ENCODE peak calls at places on chromosomes 12 and 14, in nine cellular contexts. O is upper lobe of right lung, A is BJ, S is tibial artery, G is K562, Q is right lobe of liver, V is cardiac fibroblast, E is adipocyte, K is suprapubic skin. W is an unnamed sample.
A peak's percentile ranks its signal among the peaks of the same experiment; 100 is the strongest.

GRCh38 chr12:76075448-76075847 is 9.0 kb downstream of the NAP1L1 start:
- DNase-seq in S (no peak), A (no peak), K (no peak), O (no peak), G (no peak), E (no peak), V (no peak), Q (no peak), W (no peak)

GRCh38 chr12:105218434-105218833 is 17.5 kb downstream of the APPL2 start:
- DNase-seq in A (no peak), K (no peak), V (peak; percentile 18), G (no peak), E (no peak), Q (no peak), S (no peak), O (no peak), W (peak; percentile 42)

GRCh38 chr14:95482967-95483842 is 33.2 kb downstream of the SYNE3 start:
- DNase-seq in A (peak; percentile 94), S (peak; percentile 93), E (peak; percentile 94), Q (no peak), K (peak; percentile 90), G (peak; percentile 13), V (peak; percentile 83), O (no peak), W (peak; percentile 95)

GRCh38 chr14:65229431-65230286 is 127.3 kb upstream of the MAX start:
- DNase-seq in A (no peak), S (peak; percentile 64), K (peak; percentile 71), V (peak; percentile 54), O (peak; percentile 76), E (peak; percentile 66), G (peak; percentile 23), Q (peak; percentile 58), W (peak; percentile 55)

GRCh38 chr12:124919646-124920352 is 5.3 kb upstream of the UBC start:
- DNase-seq in A (no peak), V (no peak), Q (no peak), G (no peak), E (no peak), O (no peak), S (no peak), K (no peak), W (peak; percentile 34)

GRCh38 chr12:132559652-132560420 is 50.5 kb downstream of the LRCOL1 start:
- DNase-seq in E (peak; percentile 83), Q (no peak), G (peak; percentile 93), V (peak; percentile 33), S (no peak), A (no peak), O (no peak), K (no peak), W (peak; percentile 35)

GRCh38 chr12:32266756-32267155 is 132.6 kb upstream of the FGD4 start:
- DNase-seq in O (no peak), Q (no peak), V (no peak), G (no peak), A (no peak), K (no peak), S (no peak), E (no peak), W (no peak)

GRCh38 chr12:115895247-115895646 is 382.2 kb downstream of the MED13L start:
- DNase-seq in K (no peak), S (no peak), O (no peak), G (peak; percentile 61), A (no peak), Q (no peak), E (no peak), V (peak; percentile 5), W (no peak)

GRCh38 chr12:62767506-62767905 is 167.4 kb downstream of the PPM1H start:
- DNase-seq in V (peak; percentile 60), E (peak; percentile 22), O (no peak), G (no peak), S (no peak), Q (no peak), A (no peak), K (no peak), W (peak; percentile 91)

GRCh38 chr14:22474730-22475351 is 114.2 kb downstream of the DAD1 start:
- DNase-seq in V (peak; percentile 42), Q (no peak), K (no peak), G (no peak), E (no peak), O (no peak), A (no peak), S (no peak), W (peak; percentile 44)

GRCh38 chr14:31286456-31287293 is 79.1 kb upstream of the HECTD1 start:
- DNase-seq in S (no peak), A (no peak), E (no peak), O (no peak), Q (no peak), K (no peak), G (peak; percentile 22), V (no peak), W (no peak)

GRCh38 chr12:106086696-106087095 is 52.1 kb downstream of the NUAK1 start:
- DNase-seq in G (no peak), S (no peak), V (no peak), A (no peak), Q (no peak), K (no peak), O (no peak), E (no peak), W (no peak)

GRCh38 chr14:54788701-54789100 is 113.9 kb downstream of the GCH1 start:
- DNase-seq in O (no peak), E (no peak), V (no peak), S (no peak), A (no peak), K (no peak), Q (no peak), G (no peak), W (no peak)

GRCh38 chr12:6607751-6608591 is 792 bp upstream of the CHD4 start:
- DNase-seq in G (peak; percentile 70), S (peak; percentile 77), E (peak; percentile 35), K (no peak), O (no peak), Q (no peak), A (no peak), V (peak; percentile 75), W (no peak)

GRCh38 chr12:49974231-49974675 is 1.5 kb downstream of the AQP6 start:
- DNase-seq in E (peak; percentile 84), V (peak; percentile 73), O (peak; percentile 85), K (no peak), S (peak; percentile 76), Q (peak; percentile 80), A (no peak), G (peak; percentile 69), W (peak; percentile 64)

GRCh38 chr14:89188492-89188891 is 228.5 kb downstream of the FOXN3 start:
- DNase-seq in G (no peak), A (no peak), S (no peak), O (no peak), V (no peak), E (peak; percentile 46), K (no peak), Q (no peak), W (no peak)

GRCh38 chr14:89187501-89187900 is 229.5 kb downstream of the FOXN3 start:
- DNase-seq in S (no peak), K (no peak), V (no peak), O (no peak), Q (no peak), E (no peak), G (no peak), A (no peak), W (no peak)

GRCh38 chr14:89185919-89186849 is 230.8 kb downstream of the FOXN3 start:
- DNase-seq in E (peak; percentile 36), O (no peak), A (no peak), G (no peak), V (peak; percentile 85), K (no peak), Q (no peak), S (no peak), W (peak; percentile 48)

GRCh38 chr14:89184952-89185351 is 232.1 kb downstream of the FOXN3 start:
- DNase-seq in O (no peak), A (no peak), K (no peak), Q (no peak), G (no peak), E (no peak), S (no peak), V (no peak), W (no peak)

GRCh38 chr14:89186850-89187376 is 230.1 kb downstream of the FOXN3 start:
- DNase-seq in V (peak; percentile 47), Q (no peak), S (no peak), G (no peak), A (no peak), K (no peak), O (no peak), E (no peak), W (no peak)
- H3K4me3 ChIP-seq in V (no peak overlapping the region), Q (no peak overlapping the region), S (no peak overlapping the region), G (no peak overlapping the region), A (no peak overlapping the region), K (no peak overlapping the region), O (no peak overlapping the region), E (no peak overlapping the region), W (no peak overlapping the region)

DNA sequence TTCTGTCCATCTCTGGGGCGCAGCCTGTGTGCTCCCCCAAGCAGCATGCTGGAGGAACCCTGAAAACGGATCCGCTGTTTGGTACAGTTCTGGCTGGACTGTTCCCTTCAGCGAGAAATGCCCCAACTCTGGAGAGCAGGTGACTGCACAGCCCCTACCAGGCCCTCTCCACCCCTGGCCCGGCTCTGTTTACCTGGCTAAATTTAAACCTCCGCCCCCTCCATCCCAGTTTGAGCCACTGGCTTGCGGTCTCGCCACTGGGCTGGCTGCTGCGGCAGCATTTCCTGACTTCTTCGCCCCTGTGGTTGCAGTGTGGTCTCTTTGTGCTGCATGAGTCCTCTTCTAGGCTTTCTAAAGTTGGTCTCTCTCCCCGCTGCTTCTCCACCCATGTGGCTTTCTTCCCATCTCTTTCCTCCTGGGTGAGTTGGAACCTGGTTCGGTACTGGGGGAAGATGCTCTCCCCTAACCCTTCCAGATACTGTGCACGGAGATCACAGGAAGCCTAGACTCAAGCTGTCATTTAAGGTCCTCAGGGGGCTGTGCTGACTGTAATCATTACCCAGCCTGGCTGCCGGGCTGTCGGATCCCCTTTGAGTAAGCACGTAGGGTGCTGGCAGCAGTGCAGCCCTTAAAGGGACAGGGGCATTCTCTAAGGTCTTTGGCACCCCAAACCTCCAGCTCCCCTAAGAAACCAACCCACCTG is 60.6 kb downstream of the FBXL14 start:
- DNase-seq in Q (no peak), K (no peak), A (no peak), E (peak; percentile 39), O (peak; percentile 58), S (no peak), G (no peak), V (peak; percentile 41), W (no peak)
- H3K4me3 ChIP-seq in Q (no peak overlapping the region), K (peak overlapping the region; percentile 7), A (no peak overlapping the region), E (peak overlapping the region; percentile 66), O (peak overlapping the region; percentile 19), S (no peak overlapping the region), G (no peak overlapping the region), V (peak overlapping the region; percentile 45), W (peak overlapping the region; percentile 75)

DNA sequence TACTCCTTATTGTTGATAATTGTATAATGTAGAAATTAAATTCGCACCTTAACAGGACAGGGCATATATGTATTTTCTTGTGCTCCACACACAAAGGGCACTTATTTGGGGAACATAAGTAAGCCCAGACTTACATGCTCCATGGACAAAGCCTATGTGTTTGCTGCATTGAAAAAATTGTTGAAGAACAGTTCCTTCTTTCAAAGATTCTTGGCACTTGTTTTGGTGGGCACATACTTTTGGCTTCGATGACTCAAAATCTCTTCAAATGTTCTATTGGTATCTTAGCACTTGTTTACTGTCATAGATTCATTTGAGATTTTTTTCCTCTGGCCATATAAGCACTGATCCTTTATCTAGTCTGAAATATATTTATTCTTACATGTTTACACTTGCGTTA is 1.4 kb upstream of the MAP4K5 start:
- DNase-seq in O (no peak), V (no peak), G (no peak), A (no peak), Q (no peak), E (no peak), K (no peak), S (no peak), W (peak; percentile 48)
- H3K4me3 ChIP-seq in O (no peak overlapping the region), V (no peak overlapping the region), G (no peak overlapping the region), A (no peak overlapping the region), Q (no peak overlapping the region), E (no peak overlapping the region), K (peak overlapping the region; percentile 83), S (no peak overlapping the region), W (no peak overlapping the region)

GRCh38 chr12:122964439-122965257 is 1.6 kb downstream of the ABCB9 start:
- DNase-seq in O (no peak), V (no peak), A (no peak), E (no peak), S (no peak), G (no peak), K (no peak), Q (no peak), W (no peak)
- H3K4me3 ChIP-seq in O (no peak overlapping the region), V (peak overlapping the region; percentile 88), A (no peak overlapping the region), E (no peak overlapping the region), S (no peak overlapping the region), G (peak overlapping the region; percentile 50), K (peak overlapping the region; percentile 66), Q (no peak overlapping the region), W (no peak overlapping the region)

W was measured in AG10803.